ENCODE peak calls at places on chromosomes 2 and 18, in six cellular contexts. One of them, this sample, is unnamed. For H3K36me3 and H3K4me1, the result is how much of the 10 kb centered on the place peaks cover.

GRCh38 chr18:38174594-38174993 is 609.0 kb upstream of the CELF4 start:
- DNase-seq in left lung: no peak
- DNase-seq in body of pancreas: peak
- DNase-seq in mucosa of descending colon: no peak
- DNase-seq in fibroblast of lung: no peak
- DNase-seq in prostate gland: no peak
- DNase-seq in this sample: no peak

GRCh38 chr18:70490008-70490933 is 201.4 kb downstream of the SOCS6 start:
- DNase-seq in left lung: no peak
- DNase-seq in body of pancreas: peak
- DNase-seq in mucosa of descending colon: no peak
- DNase-seq in fibroblast of lung: peak
- DNase-seq in prostate gland: peak
- DNase-seq in this sample: no peak

GRCh38 chr2:224086226-224086911 is 47.3 kb upstream of the SERPINE2 start:
- DNase-seq in left lung: no peak
- DNase-seq in body of pancreas: peak
- DNase-seq in mucosa of descending colon: no peak
- DNase-seq in fibroblast of lung: peak
- DNase-seq in prostate gland: no peak
- DNase-seq in this sample: no peak

GRCh38 chr2:11753452-11753885 is 7.0 kb downstream of the LPIN1 start:
- DNase-seq in left lung: peak
- DNase-seq in body of pancreas: peak
- DNase-seq in mucosa of descending colon: peak
- DNase-seq in fibroblast of lung: no peak
- DNase-seq in prostate gland: no peak
- DNase-seq in this sample: peak

GRCh38 chr2:26058390-26058789 is 24.5 kb downstream of the RAB10 start:
- DNase-seq in left lung: no peak
- DNase-seq in body of pancreas: no peak
- DNase-seq in mucosa of descending colon: no peak
- DNase-seq in fibroblast of lung: no peak
- DNase-seq in prostate gland: no peak
- DNase-seq in this sample: no peak

GRCh38 chr2:134154269-134154668 is 99.6 kb upstream of the MGAT5 start:
- DNase-seq in left lung: no peak
- DNase-seq in body of pancreas: no peak
- DNase-seq in mucosa of descending colon: peak
- DNase-seq in fibroblast of lung: peak
- DNase-seq in prostate gland: no peak
- DNase-seq in this sample: peak

GRCh38 chr2:160371251-160372009 is 122.2 kb downstream of the RBMS1 start:
- DNase-seq in left lung: no peak
- DNase-seq in body of pancreas: no peak
- DNase-seq in mucosa of descending colon: no peak
- DNase-seq in fibroblast of lung: no peak
- DNase-seq in prostate gland: no peak
- DNase-seq in this sample: peak

GRCh38 chr2:212914392-212914791 is 237.0 kb downstream of the IKZF2 start:
- DNase-seq in left lung: no peak
- DNase-seq in body of pancreas: no peak
- DNase-seq in mucosa of descending colon: no peak
- DNase-seq in fibroblast of lung: no peak
- DNase-seq in prostate gland: no peak
- DNase-seq in this sample: no peak

GRCh38 chr18:23972416-23972815 is 42.1 kb upstream of the TTC39C start:
- DNase-seq in left lung: no peak
- DNase-seq in body of pancreas: no peak
- DNase-seq in mucosa of descending colon: no peak
- DNase-seq in fibroblast of lung: no peak
- DNase-seq in prostate gland: no peak
- DNase-seq in this sample: no peak

GRCh38 chr2:159188449-159188848 is 98.1 kb downstream of the WDSUB1 start:
- DNase-seq in left lung: no peak
- DNase-seq in body of pancreas: no peak
- DNase-seq in mucosa of descending colon: no peak
- DNase-seq in fibroblast of lung: no peak
- DNase-seq in prostate gland: no peak
- DNase-seq in this sample: no peak

GRCh38 chr2:55922488-55922887 is 1.1 kb downstream of the EFEMP1 start:
- DNase-seq in left lung: no peak
- DNase-seq in body of pancreas: no peak
- DNase-seq in mucosa of descending colon: no peak
- DNase-seq in fibroblast of lung: peak
- DNase-seq in prostate gland: no peak
- DNase-seq in this sample: no peak

GRCh38 chr18:5543854-5544389 is at the start of gene EPB41L3:
- DNase-seq in left lung: peak
- DNase-seq in body of pancreas: peak
- DNase-seq in mucosa of descending colon: peak
- DNase-seq in fibroblast of lung: peak
- DNase-seq in prostate gland: no peak
- DNase-seq in this sample: peak

GRCh38 chr2:184696644-184697043 is 98.3 kb downstream of the ZNF804A start:
- DNase-seq in left lung: no peak
- DNase-seq in body of pancreas: no peak
- DNase-seq in mucosa of descending colon: no peak
- DNase-seq in fibroblast of lung: no peak
- DNase-seq in prostate gland: no peak
- DNase-seq in this sample: no peak

GRCh38 chr2:142974288-142975024 is 97.0 kb downstream of the KYNU start:
- DNase-seq in left lung: no peak
- DNase-seq in body of pancreas: no peak
- DNase-seq in mucosa of descending colon: no peak
- DNase-seq in fibroblast of lung: peak
- DNase-seq in prostate gland: peak
- DNase-seq in this sample: no peak

GRCh38 chr2:75290600-75291140 is 91.3 kb upstream of the TACR1 start:
- DNase-seq in left lung: no peak
- DNase-seq in body of pancreas: no peak
- DNase-seq in mucosa of descending colon: no peak
- DNase-seq in fibroblast of lung: peak
- DNase-seq in prostate gland: no peak
- DNase-seq in this sample: no peak

GRCh38 chr2:80166457-80166856 is 138.1 kb downstream of the LRRTM1 start:
- DNase-seq in left lung: no peak
- DNase-seq in body of pancreas: no peak
- DNase-seq in mucosa of descending colon: no peak
- DNase-seq in fibroblast of lung: no peak
- DNase-seq in prostate gland: no peak
- DNase-seq in this sample: no peak

GRCh38 chr2:33577660-33578059 is 21.4 kb downstream of the FAM98A start:
- DNase-seq in left lung: no peak
- DNase-seq in body of pancreas: no peak
- DNase-seq in mucosa of descending colon: no peak
- DNase-seq in fibroblast of lung: peak
- DNase-seq in prostate gland: no peak
- DNase-seq in this sample: no peak

GRCh38 chr2:165876269-165876668 is 77.3 kb downstream of the TTC21B start:
- DNase-seq in left lung: no peak
- DNase-seq in body of pancreas: no peak
- DNase-seq in mucosa of descending colon: no peak
- DNase-seq in fibroblast of lung: no peak
- DNase-seq in prostate gland: no peak
- DNase-seq in this sample: no peak

GRCh38 chr2:232501331-232501771 is 13.7 kb upstream of the ECEL1 start:
- DNase-seq in left lung: no peak
- DNase-seq in body of pancreas: peak
- DNase-seq in mucosa of descending colon: no peak
- DNase-seq in fibroblast of lung: no peak
- DNase-seq in prostate gland: no peak
- DNase-seq in this sample: no peak

GRCh38 chr18:25121442-25121841 is 230.5 kb downstream of the ZNF521 start:
- DNase-seq in left lung: no peak
- DNase-seq in body of pancreas: no peak
- DNase-seq in mucosa of descending colon: no peak
- DNase-seq in fibroblast of lung: no peak
- DNase-seq in prostate gland: no peak
- DNase-seq in this sample: no peak

GRCh38 chr2:218192902-218193425 is 24.0 kb upstream of the ARPC2 start:
- DNase-seq in left lung: no peak
- DNase-seq in body of pancreas: no peak
- DNase-seq in mucosa of descending colon: no peak
- DNase-seq in fibroblast of lung: no peak
- DNase-seq in prostate gland: no peak
- DNase-seq in this sample: no peak

GRCh38 chr2:114729025-114729424 is 286.6 kb downstream of the DPP10 start:
- DNase-seq in left lung: no peak
- DNase-seq in body of pancreas: no peak
- DNase-seq in mucosa of descending colon: no peak
- DNase-seq in fibroblast of lung: no peak
- DNase-seq in prostate gland: no peak
- DNase-seq in this sample: no peak

GRCh38 chr2:114727012-114727411 is 284.6 kb downstream of the DPP10 start:
- DNase-seq in left lung: no peak
- DNase-seq in body of pancreas: no peak
- DNase-seq in mucosa of descending colon: no peak
- DNase-seq in fibroblast of lung: no peak
- DNase-seq in prostate gland: no peak
- DNase-seq in this sample: no peak

GRCh38 chr2:114724513-114724912 is 282.1 kb downstream of the DPP10 start:
- DNase-seq in left lung: no peak
- DNase-seq in body of pancreas: no peak
- DNase-seq in mucosa of descending colon: no peak
- DNase-seq in fibroblast of lung: no peak
- DNase-seq in prostate gland: no peak
- DNase-seq in this sample: no peak

DNA sequence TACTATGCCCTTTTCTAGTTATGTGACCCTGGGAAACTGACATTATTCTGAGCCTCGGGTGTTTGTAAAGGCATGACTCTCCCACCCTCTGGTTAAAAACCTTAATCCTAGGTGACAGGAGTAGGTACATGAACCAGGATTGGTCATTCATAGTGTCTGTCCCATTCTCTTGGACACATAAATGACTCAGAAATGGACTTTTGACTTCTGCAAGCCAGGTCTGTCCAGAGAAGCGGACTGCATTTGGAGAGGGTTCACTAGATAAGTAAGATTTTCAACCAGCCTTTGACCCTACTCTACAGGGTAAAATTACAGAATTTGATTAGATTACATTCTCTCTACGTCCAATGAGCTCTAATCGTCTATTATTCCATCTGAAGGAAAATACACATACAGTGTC is 285.9 kb downstream of the DPP10 start:
- DNase-seq in left lung: no peak
- DNase-seq in body of pancreas: no peak
- DNase-seq in mucosa of descending colon: no peak
- DNase-seq in fibroblast of lung: no peak
- DNase-seq in prostate gland: no peak
- DNase-seq in this sample: no peak
- TF ChIP-seq CTCF in left lung: no peak
- TF ChIP-seq CTCF in body of pancreas: no peak
- TF ChIP-seq CTCF in mucosa of descending colon: no peak
- TF ChIP-seq CTCF in fibroblast of lung: no peak
- TF ChIP-seq CTCF in prostate gland: no peak
- TF ChIP-seq CTCF in this sample: no peak

GRCh38 chr2:1656961-1657841 is 87.1 kb downstream of the PXDN start:
- DNase-seq in left lung: no peak
- DNase-seq in body of pancreas: no peak
- DNase-seq in mucosa of descending colon: peak
- DNase-seq in fibroblast of lung: no peak
- DNase-seq in prostate gland: no peak
- DNase-seq in this sample: no peak
- H3K36me3 ChIP-seq in left lung: under half
- H3K36me3 ChIP-seq in body of pancreas: under half
- H3K36me3 ChIP-seq in mucosa of descending colon: under half
- H3K36me3 ChIP-seq in fibroblast of lung: under half
- H3K36me3 ChIP-seq in prostate gland: under half
- H3K36me3 ChIP-seq in this sample: under half

DNA sequence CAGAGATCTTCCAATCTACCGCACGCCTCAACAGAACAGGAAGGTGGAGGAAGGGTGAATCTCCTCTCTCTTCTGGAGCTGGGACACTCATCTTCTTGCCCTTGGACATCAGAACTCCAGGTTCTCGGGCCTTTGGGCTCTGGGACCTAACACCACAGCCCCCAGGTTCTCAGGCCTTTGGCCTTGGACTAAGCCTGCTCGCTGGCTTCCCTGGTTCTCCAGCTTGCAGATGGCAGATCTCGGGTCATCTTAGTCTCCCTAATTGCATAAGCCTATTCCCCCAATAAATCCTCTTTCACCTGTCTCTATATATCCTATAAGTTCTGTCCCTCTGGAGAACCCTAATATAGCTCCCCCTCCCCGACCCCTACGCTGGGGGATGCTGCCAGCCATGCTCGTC is 14.8 kb downstream of the HS6ST1 start:
- DNase-seq in left lung: no peak
- DNase-seq in body of pancreas: no peak
- DNase-seq in mucosa of descending colon: peak
- DNase-seq in fibroblast of lung: no peak
- DNase-seq in prostate gland: no peak
- DNase-seq in this sample: no peak
- H3K4me1 ChIP-seq in left lung: under half
- H3K4me1 ChIP-seq in body of pancreas: half or more
- H3K4me1 ChIP-seq in mucosa of descending colon: under half
- H3K4me1 ChIP-seq in fibroblast of lung: under half
- H3K4me1 ChIP-seq in prostate gland: under half
- H3K4me1 ChIP-seq in this sample: half or more

GRCh38 chr2:200484934-200485333 is 24.9 kb downstream of the KCTD18 start:
- DNase-seq in left lung: no peak
- DNase-seq in body of pancreas: no peak
- DNase-seq in mucosa of descending colon: no peak
- DNase-seq in fibroblast of lung: no peak
- DNase-seq in prostate gland: no peak
- DNase-seq in this sample: no peak

GRCh38 chr2:200482194-200482593 is 27.7 kb downstream of the KCTD18 start:
- DNase-seq in left lung: no peak
- DNase-seq in body of pancreas: peak
- DNase-seq in mucosa of descending colon: no peak
- DNase-seq in fibroblast of lung: no peak
- DNase-seq in prostate gland: no peak
- DNase-seq in this sample: no peak

GRCh38 chr2:200479617-200480292 is 30.1 kb downstream of the KCTD18 start:
- DNase-seq in left lung: no peak
- DNase-seq in body of pancreas: no peak
- DNase-seq in mucosa of descending colon: no peak
- DNase-seq in fibroblast of lung: peak
- DNase-seq in prostate gland: peak
- DNase-seq in this sample: no peak

GRCh38 chr2:200486529-200486928 is 23.3 kb downstream of the KCTD18 start:
- DNase-seq in left lung: no peak
- DNase-seq in body of pancreas: no peak
- DNase-seq in mucosa of descending colon: no peak
- DNase-seq in fibroblast of lung: no peak
- DNase-seq in prostate gland: no peak
- DNase-seq in this sample: no peak

GRCh38 chr2:200483729-200484198 is 26.1 kb downstream of the KCTD18 start:
- DNase-seq in left lung: peak
- DNase-seq in body of pancreas: peak
- DNase-seq in mucosa of descending colon: peak
- DNase-seq in fibroblast of lung: peak
- DNase-seq in prostate gland: peak
- DNase-seq in this sample: peak
- TF ChIP-seq CTCF in left lung: peak
- TF ChIP-seq CTCF in body of pancreas: peak
- TF ChIP-seq CTCF in mucosa of descending colon: peak
- TF ChIP-seq CTCF in fibroblast of lung: peak
- TF ChIP-seq CTCF in prostate gland: peak
- TF ChIP-seq CTCF in this sample: peak

This sample was measured in lower lobe of right lung.